ENCODE peak calls at places on chromosomes 1 and 21, in four cellular contexts. P, A, D and C are unnamed samples.

GRCh38 chr1:167463055-167463454 is 55.3 kb downstream of the CD247 start:
- DNase-seq in P (no peak), A (no peak), D (no peak), C (no peak)

GRCh38 chr1:113168946-113169345 is 95.9 kb downstream of the LRIG2 start:
- DNase-seq in P (no peak), A (no peak), D (no peak), C (no peak)

GRCh38 chr1:183449223-183449770 is 23.0 kb upstream of the SMG7 start:
- DNase-seq in P (no peak), A (no peak), D (no peak), C (no peak)

GRCh38 chr1:221724931-221725605 is 16.8 kb downstream of the DUSP10 start:
- DNase-seq in P (no peak), A (peak; percentile 16), D (peak; percentile 67), C (peak; percentile 68)

GRCh38 chr1:58395355-58395754 is 151.2 kb downstream of the OMA1 start:
- DNase-seq in P (peak; percentile 63), A (peak; percentile 60), D (peak; percentile 73), C (no peak)

GRCh38 chr1:110787328-110788071 is 85.4 kb upstream of the CD53 start:
- DNase-seq in P (no peak), A (no peak), D (no peak), C (no peak)

GRCh38 chr1:20413791-20414140 is 72.2 kb downstream of the CAMK2N1 start:
- DNase-seq in P (no peak), A (no peak), D (no peak), C (no peak)

GRCh38 chr1:22340873-22341272 is 110.8 kb upstream of the ZBTB40 start:
- DNase-seq in P (no peak), A (no peak), D (no peak), C (no peak)

GRCh38 chr1:151132676-151133338 is 13.6 kb downstream of the SEMA6C start:
- DNase-seq in P (no peak), A (no peak), D (no peak), C (no peak)

GRCh38 chr1:235136111-235136510 is 7.5 kb upstream of the TOMM20 start:
- DNase-seq in P (no peak), A (no peak), D (no peak), C (no peak)

GRCh38 chr1:117178756-117179155 is 32.0 kb downstream of the VTCN1 start:
- DNase-seq in P (no peak), A (no peak), D (no peak), C (no peak)

GRCh38 chr1:113103048-113103447 is 30.1 kb downstream of the LRIG2 start:
- DNase-seq in P (no peak), A (no peak), D (no peak), C (no peak)

GRCh38 chr21:45981641-45982255 is at the start of gene COL6A1:
- DNase-seq in P (no peak), A (peak; percentile 59), D (no peak), C (peak; percentile 82)

GRCh38 chr1:156644146-156644545 is 2.2 kb downstream of the BCAN start:
- DNase-seq in P (no peak), A (no peak), D (no peak), C (no peak)